ENCODE peak calls at places on chromosomes 2 and 18, in four cellular contexts. C, N, A and H are unnamed samples.
A peak's percentile ranks its signal among the peaks of the same experiment; 100 is the strongest.

GRCh38 chr2:240139666-240140393 is 628 bp downstream of the OTOS start:
- DNase-seq in C (peak; percentile 26), N (peak; percentile 14), A (no peak), H (no peak)

GRCh38 chr18:35635171-35635570 is 53.6 kb downstream of the GALNT1 start:
- DNase-seq in C (no peak), N (no peak), A (no peak), H (no peak)

GRCh38 chr2:2572393-2573204 is 241.5 kb upstream of the MYT1L start:
- DNase-seq in C (no peak), N (no peak), A (no peak), H (no peak)

GRCh38 chr2:1929962-1930361 is 185.6 kb upstream of the PXDN start:
- DNase-seq in C (no peak), N (no peak), A (no peak), H (no peak)

GRCh38 chr2:144552821-144553220 is 32.9 kb upstream of the ZEB2 start:
- DNase-seq in C (no peak), N (no peak), A (no peak), H (no peak)

GRCh38 chr2:216283038-216283900 is 89.0 kb downstream of the MARCHF4 start:
- DNase-seq in C (no peak), N (no peak), A (no peak), H (no peak)

GRCh38 chr2:69717902-69718301 is 24.0 kb upstream of the ANXA4 start:
- DNase-seq in C (no peak), N (no peak), A (no peak), H (no peak)

GRCh38 chr2:168639501-168639900 is 162.9 kb upstream of the NOSTRIN start:
- DNase-seq in C (peak; percentile 85), N (peak; percentile 56), A (peak; percentile 80), H (peak; percentile 59)

GRCh38 chr18:9859232-9859631 is 26.5 kb upstream of the TXNDC2 start:
- DNase-seq in C (no peak), N (no peak), A (no peak), H (no peak)

GRCh38 chr2:61969376-61969775 is 63.9 kb downstream of the COMMD1 start:
- DNase-seq in C (no peak), N (no peak), A (no peak), H (no peak)

GRCh38 chr18:58860747-58861224 is 3.9 kb upstream of the ZNF532 start:
- DNase-seq in C (no peak), N (no peak), A (no peak), H (no peak)

GRCh38 chr2:96103906-96104861 is 12.2 kb downstream of the ADRA2B start:
- DNase-seq in C (peak; percentile 34), N (peak; percentile 15), A (no peak), H (peak; percentile 12)

GRCh38 chr2:144668493-144669110 is 148.7 kb upstream of the ZEB2 start:
- DNase-seq in C (no peak), N (no peak), A (no peak), H (no peak)

GRCh38 chr2:71787108-71787415 is 333.7 kb downstream of the DYSF start:
- DNase-seq in C (no peak), N (no peak), A (no peak), H (no peak)

GRCh38 chr18:79615091-79615490 is 64.5 kb upstream of the CTDP1 start:
- DNase-seq in C (peak; percentile 28), N (no peak), A (no peak), H (no peak)

GRCh38 chr2:231707625-231708049 is 688 bp upstream of the PTMA start:
- DNase-seq in C (no peak), N (no peak), A (peak; percentile 78), H (no peak)

GRCh38 chr2:101112772-101113157 is 38.4 kb downstream of the TBC1D8 start:
- DNase-seq in C (no peak), N (peak; percentile 42), A (no peak), H (no peak)

GRCh38 chr2:238786792-238787490 is 60.9 kb upstream of the TWIST2 start:
- DNase-seq in C (no peak), N (no peak), A (no peak), H (no peak)

GRCh38 chr2:75709297-75709696 is 1.4 kb downstream of the GCFC2 start:
- DNase-seq in C (no peak), N (no peak), A (no peak), H (no peak)

GRCh38 chr2:159106105-159106504 is 137.7 kb downstream of the TANC1 start:
- DNase-seq in C (no peak), N (no peak), A (no peak), H (no peak)

GRCh38 chr2:102147935-102148334 is 5.4 kb downstream of the IL1R1 start:
- DNase-seq in C (no peak), N (no peak), A (no peak), H (no peak)

GRCh38 chr2:102149644-102150455 is 7.3 kb downstream of the IL1R1 start:
- DNase-seq in C (no peak), N (no peak), A (no peak), H (no peak)

GRCh38 chr2:102145939-102146338 is 3.4 kb downstream of the IL1R1 start:
- DNase-seq in C (no peak), N (no peak), A (no peak), H (no peak)

GRCh38 chr2:102145107-102145506 is 2.6 kb downstream of the IL1R1 start:
- DNase-seq in C (no peak), N (no peak), A (no peak), H (no peak)

GRCh38 chr2:102149243-102149642 is 6.7 kb downstream of the IL1R1 start:
- DNase-seq in C (no peak), N (no peak), A (no peak), H (no peak)
- H3K9me3 ChIP-seq in C (peaks cover 4% of the 10 kb centered on the region), N (peaks cover 25% of the 10 kb centered on the region), A (no peaks in the 10 kb centered on the region), H (peaks cover 11% of the 10 kb centered on the region)

GRCh38 chr2:197452754-197453122 is 614 bp upstream of the COQ10B start:
- DNase-seq in C (no peak), N (no peak), A (no peak), H (no peak)
- TF ChIP-seq POLR2A in C (peak; percentile 64), N (no peak), A (no peak), H (no peak)

DNA sequence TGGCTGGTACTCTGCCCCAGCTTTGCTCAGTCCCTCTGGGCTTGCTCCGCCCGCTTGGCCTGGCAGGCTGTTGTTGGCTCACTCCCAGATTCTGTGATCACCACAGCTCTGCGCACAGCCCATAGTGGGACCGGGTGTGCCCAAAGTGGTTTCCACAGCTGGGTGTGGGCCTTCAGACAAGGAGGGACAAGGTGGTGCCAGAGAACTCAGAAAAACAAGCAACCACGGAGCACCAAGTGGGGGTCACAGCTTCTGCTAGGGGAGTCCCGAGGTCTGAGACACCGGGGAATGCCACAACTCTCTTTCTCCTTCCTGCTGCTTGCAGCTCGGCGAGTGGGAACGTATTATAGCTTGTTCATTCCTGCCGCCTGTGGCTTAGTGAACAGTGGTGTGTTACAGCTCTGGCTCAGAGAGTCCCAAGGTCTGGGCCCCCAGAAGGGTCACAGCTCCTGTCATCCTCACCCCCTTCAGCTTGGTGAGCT is 9.1 kb upstream of the KYNU start:
- DNase-seq in C (peak; percentile 81), N (peak; percentile 82), A (no peak), H (peak; percentile 56)
- H3K9me3 ChIP-seq in C (no peaks in the 10 kb centered on the region), N (no peaks in the 10 kb centered on the region), A (no peaks in the 10 kb centered on the region), H (no peaks in the 10 kb centered on the region)

GRCh38 chr18:48955528-48956261 is 4.9 kb upstream of the SMAD7 start:
- DNase-seq in C (no peak), N (peak; percentile 72), A (no peak), H (no peak)
- TF ChIP-seq POLR2A in C (no peak), N (no peak), A (no peak), H (no peak)

GRCh38 chr2:63300835-63301234 is 250.2 kb downstream of the OTX1 start:
- DNase-seq in C (no peak), N (no peak), A (no peak), H (no peak)
- H3K9me3 ChIP-seq in C (peaks cover 17% of the 10 kb centered on the region), N (peaks cover 62% of the 10 kb centered on the region), A (peaks cover 6% of the 10 kb centered on the region), H (no peaks in the 10 kb centered on the region)

GRCh38 chr2:119809329-119810038 is 49.8 kb downstream of the PTPN4 start:
- DNase-seq in C (no peak), N (no peak), A (no peak), H (peak; percentile 35)
- TF ChIP-seq POLR2A in C (no peak), N (no peak), A (no peak), H (no peak)

GRCh38 chr2:99537910-99538485 is 48.2 kb upstream of the REV1 start:
- DNase-seq in C (no peak), N (no peak), A (no peak), H (no peak)
- H3K9me3 ChIP-seq in C (no peaks in the 10 kb centered on the region), N (no peaks in the 10 kb centered on the region), A (no peaks in the 10 kb centered on the region), H (no peaks in the 10 kb centered on the region)

GRCh38 chr2:28201711-28202180 is 190.9 kb upstream of the FOSL2 start:
- DNase-seq in C (no peak), N (no peak), A (no peak), H (no peak)
- TF ChIP-seq POLR2A in C (no peak), N (no peak), A (no peak), H (no peak)

GRCh38 chr2:20994130-20994529 is 49.7 kb downstream of the APOB start:
- DNase-seq in C (no peak), N (no peak), A (no peak), H (no peak)
- H3K9me3 ChIP-seq in C (no peaks in the 10 kb centered on the region), N (no peaks in the 10 kb centered on the region), A (no peaks in the 10 kb centered on the region), H (no peaks in the 10 kb centered on the region)